ENCODE peak calls at places on chromosome 1, in six cellular contexts. N is stimulated activated CD4-positive, alpha-beta T cell treated with anti-CD3 and anti-CD28 coated beads, Interleukin-4, amount 100 ng/mL, for 4 hours; S is mesothelial cell of epicardium; O is naive thymus-derived CD8-positive, alpha-beta T cell; M is HCT116; Q is type B pancreatic cell. H is an unnamed sample.

GRCh38 chr1:211133841-211134669 is at the start of gene KCNH1:
- DNase-seq in N (peak), S (peak), O (peak), M (peak), Q (peak), H (peak)

GRCh38 chr1:82161651-82162238 is 361.0 kb downstream of the ADGRL2 start:
- DNase-seq in N (no peak), S (no peak), O (no peak), M (no peak), Q (no peak), H (no peak)

GRCh38 chr1:89900791-89901708 is 80.2 kb downstream of the LRRC8D start:
- DNase-seq in N (no peak), S (no peak), O (no peak), M (no peak), Q (no peak), H (no peak)

GRCh38 chr1:168421399-168422004 is 122.3 kb downstream of the XCL2 start:
- DNase-seq in N (peak), S (no peak), O (no peak), M (no peak), Q (no peak), H (no peak)

GRCh38 chr1:168273575-168273974 is 7.1 kb upstream of the TBX19 start:
- DNase-seq in N (no peak), S (no peak), O (no peak), M (no peak), Q (no peak), H (no peak)

GRCh38 chr1:228180271-228180987 is 14.8 kb downstream of the IBA57 start:
- DNase-seq in N (no peak), S (no peak), O (no peak), M (no peak), Q (no peak), H (no peak)

GRCh38 chr1:77536813-77537212 is 145.6 kb downstream of the ZZZ3 start:
- DNase-seq in N (no peak), S (no peak), O (no peak), M (peak), Q (no peak), H (peak)

GRCh38 chr1:236725638-236726037 is 39.3 kb downstream of the ACTN2 start:
- DNase-seq in N (no peak), S (no peak), O (no peak), M (no peak), Q (no peak), H (no peak)

GRCh38 chr1:17276568-17276967 is 27.7 kb downstream of the PADI3 start:
- DNase-seq in N (no peak), S (no peak), O (no peak), M (no peak), Q (no peak), H (peak)

GRCh38 chr1:236282159-236282716 is 480 bp upstream of the ERO1B start:
- DNase-seq in N (peak), S (no peak), O (no peak), M (no peak), Q (no peak), H (no peak)

GRCh38 chr1:183270541-183271141 is 84.6 kb downstream of the LAMC2 start:
- DNase-seq in N (no peak), S (no peak), O (no peak), M (no peak), Q (no peak), H (no peak)

GRCh38 chr1:196355206-196355786 is 252.9 kb downstream of the KCNT2 start:
- DNase-seq in N (no peak), S (no peak), O (no peak), M (no peak), Q (no peak), H (no peak)